ENCODE peak calls at places on chromosomes 12 and 14, in five cellular contexts. K is pancreas; O is astrocyte of the spinal cord; N is CD4-positive, alpha-beta T cell; Y is WTC11. P is an unnamed sample.

GRCh38 chr12:19192709-19193108 is 63.2 kb downstream of the PLEKHA5 start:
- DNase-seq in N (no peak), K (no peak), O (no peak), Y (no peak), P (no peak)

GRCh38 chr14:62138593-62138992 is 376.4 kb downstream of the SNAPC1 start:
- DNase-seq in Y (no peak), N (no peak), K (no peak), O (peak), P (no peak)

GRCh38 chr12:57899010-57899662 is 42.2 kb upstream of the ATP23 start:
- DNase-seq in O (peak), Y (no peak), K (no peak), N (peak), P (no peak)

GRCh38 chr12:48002773-48003218 is 1.5 kb downstream of the COL2A1 start:
- DNase-seq in N (no peak), K (no peak), O (peak), Y (peak), P (peak)

GRCh38 chr14:95021588-95021987 is 135.7 kb downstream of the DICER1 start:
- DNase-seq in O (no peak), K (no peak), N (no peak), Y (no peak), P (no peak)

GRCh38 chr12:71592841-71593240 is 70.8 kb downstream of the ZFC3H1 start:
- DNase-seq in Y (no peak), N (no peak), K (no peak), O (no peak), P (no peak)

GRCh38 chr12:124804011-124804621 is 59.5 kb downstream of the SCARB1 start:
- DNase-seq in O (peak), N (no peak), Y (peak), K (peak), P (no peak)

GRCh38 chr12:47939009-47939601 is 24.3 kb upstream of the TMEM106C start:
- DNase-seq in Y (no peak), O (no peak), K (no peak), N (no peak), P (peak)

GRCh38 chr14:85572021-85572420 is 42.1 kb downstream of the FLRT2 start:
- DNase-seq in K (no peak), Y (no peak), O (no peak), N (no peak), P (no peak)

GRCh38 chr12:47752552-47752951 is 6.1 kb downstream of the RAPGEF3 start:
- DNase-seq in N (no peak), Y (no peak), O (no peak), K (no peak), P (no peak)

GRCh38 chr12:12439636-12440035 is 82.8 kb downstream of the BORCS5 start:
- DNase-seq in Y (no peak), O (peak), N (peak), K (no peak), P (peak)

GRCh38 chr12:132003846-132004245 is 54.1 kb downstream of the EP400 start:
- DNase-seq in N (no peak), Y (no peak), K (no peak), O (peak), P (no peak)

GRCh38 chr12:110355080-110355479 is 48.4 kb downstream of the ANAPC7 start:
- DNase-seq in Y (peak), O (no peak), N (no peak), K (no peak), P (no peak)

GRCh38 chr12:22684526-22685118 is 59.7 kb downstream of the ETNK1 start:
- DNase-seq in N (no peak), O (peak), Y (no peak), K (no peak), P (no peak)

GRCh38 chr14:61110683-61111082 is 129.6 kb downstream of the SLC38A6 start:
- DNase-seq in O (no peak), K (no peak), Y (no peak), N (no peak), P (no peak)

GRCh38 chr14:64303471-64303917 is 9.3 kb upstream of the ESR2 start:
- DNase-seq in Y (no peak), K (no peak), N (no peak), O (peak), P (no peak)

GRCh38 chr14:36096090-36096489 is 80.4 kb downstream of the PTCSC3 start:
- DNase-seq in O (peak), Y (no peak), K (no peak), N (no peak), P (no peak)

GRCh38 chr12:3041558-3042164 is 35.5 kb upstream of the TSPAN9 start:
- DNase-seq in K (peak), Y (peak), N (peak), O (peak), P (peak)

GRCh38 chr14:99318959-99319295 is 46.9 kb upstream of the BCL11B start:
- DNase-seq in O (no peak), Y (no peak), K (no peak), N (no peak), P (no peak)

DNA sequence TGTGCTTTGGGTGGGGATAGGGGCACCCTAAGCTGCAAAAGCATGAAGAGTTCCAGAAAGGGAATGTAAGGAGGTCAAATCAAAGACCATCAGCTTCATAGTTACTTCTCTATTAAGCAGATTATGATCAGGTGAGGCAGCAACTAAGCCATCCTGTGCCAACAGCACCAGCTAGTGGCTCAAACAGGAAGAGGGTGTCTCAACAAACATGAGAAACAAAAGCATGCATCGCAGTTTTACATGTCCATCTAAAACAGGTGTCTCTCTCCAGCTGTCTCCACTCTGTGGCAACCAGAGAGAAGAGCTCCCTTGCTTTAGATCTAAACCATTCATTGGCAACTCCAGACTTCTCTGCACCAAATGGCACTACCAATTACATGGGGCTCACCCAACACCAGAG is 52.9 kb downstream of the ACTN1 start:
- DNase-seq in O (no peak), N (no peak), Y (no peak), K (no peak), P (no peak)
- TF ChIP-seq CTCF in O (peak), N (no peak), Y (no peak), K (no peak), P (peak)

DNA sequence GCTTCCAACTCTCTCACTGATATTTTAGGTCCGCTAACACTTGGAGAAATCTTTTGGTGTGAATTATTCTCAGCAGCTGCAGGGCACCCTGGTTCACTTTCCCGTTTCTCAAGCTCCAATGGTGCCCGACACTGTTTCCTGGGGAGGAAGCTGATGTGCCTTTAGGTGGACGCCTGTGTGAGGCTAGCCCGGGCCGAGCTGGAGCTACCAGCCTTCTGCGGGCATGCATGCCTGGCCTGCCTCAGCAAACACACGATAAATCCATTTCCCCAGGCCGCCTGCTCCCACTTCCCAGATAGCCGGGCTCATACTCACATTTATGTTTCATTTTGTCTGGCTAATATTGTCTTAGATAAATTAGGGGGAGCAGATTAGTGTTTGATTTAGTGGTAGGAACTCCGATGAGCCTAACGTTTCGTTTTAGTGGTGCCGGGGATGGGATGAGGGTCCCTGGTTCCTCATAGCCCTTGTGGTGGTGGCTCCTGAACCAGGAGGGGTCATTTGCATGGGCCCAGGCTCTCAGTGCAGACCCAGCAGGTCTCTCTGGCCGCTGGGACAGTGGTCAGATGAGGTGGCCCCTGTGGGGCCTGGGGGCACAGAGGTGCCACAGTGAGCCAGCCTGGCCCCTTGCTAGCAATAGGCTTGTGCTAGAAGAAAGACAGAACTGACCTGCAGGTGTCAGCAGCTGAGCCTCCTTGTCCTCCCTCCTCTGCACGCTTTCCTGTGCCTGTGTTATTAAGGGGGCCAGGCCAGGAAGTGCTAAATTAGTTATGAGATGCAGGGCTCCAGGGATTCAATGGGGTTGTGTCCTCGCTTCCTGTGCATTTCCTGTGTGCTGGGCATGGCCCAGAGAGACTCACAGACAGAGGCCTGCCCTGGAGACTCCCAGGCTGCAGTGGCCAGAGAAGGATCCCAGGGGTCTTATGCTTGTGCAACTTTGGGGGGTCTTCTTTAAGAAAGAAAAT is 88.3 kb downstream of the KIF26A start:
- DNase-seq in K (no peak), Y (peak), N (no peak), O (no peak), P (no peak)
- TF ChIP-seq CTCF in K (no peak), Y (no peak), N (no peak), O (no peak), P (no peak)

DNA sequence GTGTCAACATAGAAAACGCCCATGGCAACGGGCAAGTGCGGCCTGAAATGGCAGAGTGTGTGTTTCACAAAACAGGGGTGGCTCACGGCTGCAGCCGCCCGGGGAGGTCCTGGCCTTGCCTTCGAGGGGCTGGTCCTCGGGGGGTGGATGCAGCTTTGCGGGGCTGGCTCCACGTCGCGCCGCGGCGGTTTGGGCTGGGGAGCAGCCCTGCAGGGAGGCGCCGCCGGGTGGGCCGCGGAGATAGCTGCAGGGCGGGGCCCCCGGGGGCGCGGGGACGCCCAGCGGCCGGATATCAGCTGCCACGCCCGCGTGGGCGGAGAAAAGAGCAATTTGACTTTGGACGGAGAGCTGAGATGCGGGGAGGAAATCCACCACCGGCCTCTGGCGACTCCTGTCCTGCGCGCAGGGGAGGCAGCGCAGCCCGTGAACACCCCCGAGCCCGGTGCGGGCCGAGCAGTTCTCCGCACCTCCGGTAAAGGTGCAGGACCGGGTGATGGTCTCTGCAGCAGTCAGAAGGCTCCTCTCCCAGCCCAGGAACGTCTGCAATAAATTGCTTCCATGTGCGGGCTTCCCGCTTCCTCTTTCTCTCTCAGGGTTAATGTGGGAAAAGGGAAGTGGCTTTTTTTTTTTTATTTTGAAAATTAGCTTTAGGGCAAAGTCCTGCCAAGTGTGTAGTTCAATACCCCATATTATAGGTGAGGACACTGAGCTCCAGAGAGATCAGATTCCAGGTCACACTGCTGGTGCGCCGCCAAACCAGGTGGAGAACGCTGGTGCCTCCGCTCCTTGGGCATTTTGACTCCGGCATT is 110.5 kb downstream of the ARF6 start:
- DNase-seq in O (peak), K (peak), Y (peak), N (peak), P (peak)
- TF ChIP-seq CTCF in O (no peak), K (peak), Y (no peak), N (peak), P (peak)

GRCh38 chr12:4269279-4269991 is 4.1 kb upstream of the CCND2 start:
- DNase-seq in K (peak), N (peak), O (peak), Y (peak), P (peak)
- TF ChIP-seq CTCF in K (no peak), N (no peak), O (no peak), Y (no peak), P (peak)

DNA sequence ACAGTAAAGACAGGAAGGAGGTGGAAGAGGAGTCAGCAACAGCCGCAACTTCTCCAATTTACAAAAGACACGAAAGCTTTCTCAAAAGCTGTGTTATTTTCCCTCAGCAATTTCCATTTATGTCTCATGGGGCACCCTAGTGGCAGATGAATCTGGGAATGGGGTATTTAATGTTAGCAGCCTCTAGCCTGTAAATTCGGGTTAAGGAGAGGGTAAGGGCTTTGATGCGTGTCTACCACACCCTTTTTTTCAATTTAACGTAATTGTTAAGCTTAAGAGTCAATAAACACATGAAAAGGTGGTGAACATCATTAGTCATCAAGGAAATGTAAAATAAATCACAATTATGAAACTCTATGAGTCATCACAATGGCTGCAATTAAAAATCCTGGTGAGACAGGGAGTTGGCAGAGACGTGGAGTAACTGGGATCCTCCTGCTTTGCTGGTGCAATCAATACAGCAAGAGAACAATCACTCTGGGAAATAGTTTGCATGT is 986.4 kb downstream of the AACS start:
- DNase-seq in O (peak), K (no peak), Y (no peak), N (no peak), P (no peak)
- TF ChIP-seq CTCF in O (peak), K (no peak), Y (no peak), N (no peak), P (no peak)

GRCh38 chr14:50739186-50739585 is 71.1 kb upstream of the SAV1 start:
- DNase-seq in O (no peak), Y (no peak), K (no peak), N (no peak), P (no peak)

GRCh38 chr14:50740858-50741257 is 72.8 kb upstream of the SAV1 start:
- DNase-seq in K (no peak), N (no peak), Y (no peak), O (peak), P (no peak)

GRCh38 chr14:50733479-50733878 is 65.4 kb upstream of the SAV1 start:
- DNase-seq in Y (no peak), N (no peak), K (no peak), O (no peak), P (no peak)

GRCh38 chr14:50736932-50737419 is 68.9 kb upstream of the SAV1 start:
- DNase-seq in K (no peak), Y (no peak), N (no peak), O (no peak), P (no peak)

DNA sequence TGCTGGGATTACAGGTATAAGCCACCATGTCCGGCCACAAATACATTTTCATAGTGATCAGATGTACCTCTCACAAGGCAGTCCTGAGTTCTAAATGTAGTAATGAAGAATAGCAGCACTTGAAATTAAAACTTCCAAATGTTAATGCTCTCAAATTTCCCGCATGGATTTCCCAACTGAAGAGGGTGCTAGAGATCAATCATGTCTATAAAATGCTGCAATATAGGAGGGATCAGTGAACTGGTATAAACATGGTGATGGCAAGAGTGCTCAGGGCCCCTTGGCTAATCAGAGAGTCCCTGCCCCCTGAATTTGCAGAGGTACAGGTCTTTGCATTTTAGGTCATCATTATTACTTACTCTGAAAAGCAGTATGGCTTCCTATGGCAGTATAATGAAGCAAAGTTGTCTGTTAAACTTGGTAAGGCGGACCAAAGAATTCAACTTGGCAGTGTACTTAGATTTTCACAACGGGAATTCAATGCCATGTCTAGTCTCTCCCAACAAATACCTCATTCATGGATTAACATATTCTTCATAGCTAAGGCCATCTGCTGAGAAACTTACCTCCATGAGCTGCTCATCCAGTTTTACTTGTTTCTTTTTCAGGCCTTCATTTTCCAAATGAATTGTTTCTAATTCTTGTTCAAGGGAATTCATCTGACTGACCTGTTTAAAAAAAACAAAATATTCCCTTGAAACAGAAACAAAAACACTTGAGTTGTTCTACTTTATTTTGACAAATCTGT is 67.0 kb upstream of the SAV1 start:
- DNase-seq in K (no peak), Y (no peak), O (no peak), N (no peak), P (no peak)
- TF ChIP-seq CTCF in K (no peak), Y (no peak), O (no peak), N (no peak), P (no peak)

DNA sequence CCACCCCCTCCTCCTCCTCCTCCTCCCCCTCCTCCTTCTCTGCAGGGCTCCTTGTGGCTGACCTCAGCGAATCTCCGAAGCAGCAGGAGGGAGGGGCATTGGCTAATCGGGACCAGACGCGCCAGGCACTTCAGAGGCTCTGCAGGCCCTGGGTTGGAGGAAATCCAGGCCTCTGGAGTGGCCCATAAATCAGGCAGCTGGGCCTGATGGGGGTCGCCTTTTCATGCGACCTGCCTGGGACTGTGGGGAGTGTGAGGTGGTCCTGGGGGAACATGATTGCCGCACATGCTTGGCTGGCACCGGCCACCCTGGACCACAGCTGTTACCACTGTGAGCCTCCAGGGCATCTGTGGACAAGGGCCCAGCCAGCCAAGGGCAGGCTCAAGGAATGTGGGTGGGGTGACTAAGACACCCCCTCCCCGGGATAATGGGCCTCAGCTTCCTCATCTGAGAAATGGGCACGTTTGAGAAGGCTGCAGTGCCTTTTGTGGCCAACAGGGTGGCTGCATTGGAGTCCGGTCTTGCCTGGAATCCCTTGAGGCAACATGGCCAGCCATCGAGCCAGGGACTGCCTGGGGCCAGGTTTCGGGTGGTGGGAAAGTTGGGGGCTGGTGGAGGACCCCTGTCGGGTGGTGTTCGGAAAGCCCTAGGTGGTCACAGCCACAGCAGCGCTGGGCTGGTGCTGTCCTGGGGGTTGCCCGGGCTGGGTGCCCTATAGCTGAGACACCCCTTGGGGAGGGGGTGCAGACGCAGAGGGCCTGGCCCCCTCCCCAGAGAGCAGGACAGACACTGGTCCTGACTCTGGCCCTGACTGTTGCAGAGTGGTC is 12.0 kb downstream of the KIF26A start:
- DNase-seq in N (no peak), Y (peak), K (peak), O (peak), P (peak)
- TF ChIP-seq CTCF in N (peak), Y (peak), K (peak), O (no peak), P (no peak)